ENCODE peak calls at places on chromosome 22, in four cellular contexts. One of them, this sample, is unnamed.

GRCh38 chr22:19085233-19086043 is 36.8 kb downstream of the DGCR2 start:
- DNase-seq in keratinocyte: no peak
- DNase-seq in CD8-positive, alpha-beta memory T cell: no peak
- DNase-seq in lower lobe of right lung: no peak
- DNase-seq in this sample: no peak

GRCh38 chr22:31951201-31952093 is 7.1 kb downstream of the YWHAH start:
- DNase-seq in keratinocyte: no peak
- DNase-seq in lower lobe of right lung: no peak
- DNase-seq in CD8-positive, alpha-beta memory T cell: no peak
- DNase-seq in this sample: no peak

GRCh38 chr22:45064313-45065268 is 54.8 kb upstream of the PHF21B start:
- DNase-seq in lower lobe of right lung: no peak
- DNase-seq in CD8-positive, alpha-beta memory T cell: no peak
- DNase-seq in keratinocyte: no peak
- DNase-seq in this sample: no peak

GRCh38 chr22:36922097-36922608 is 8.7 kb downstream of the CSF2RB start:
- DNase-seq in lower lobe of right lung: no peak
- DNase-seq in CD8-positive, alpha-beta memory T cell: no peak
- DNase-seq in keratinocyte: no peak
- DNase-seq in this sample: no peak

GRCh38 chr22:46714550-46714949 is 23.5 kb downstream of the CERK start:
- DNase-seq in keratinocyte: no peak
- DNase-seq in lower lobe of right lung: no peak
- DNase-seq in CD8-positive, alpha-beta memory T cell: no peak
- DNase-seq in this sample: no peak

GRCh38 chr22:33210129-33210784 is 152.1 kb upstream of the SYN3 start:
- DNase-seq in CD8-positive, alpha-beta memory T cell: no peak
- DNase-seq in keratinocyte: no peak
- DNase-seq in lower lobe of right lung: no peak
- DNase-seq in this sample: no peak

GRCh38 chr22:21564411-21564810 is 3.1 kb upstream of the UBE2L3 start:
- DNase-seq in CD8-positive, alpha-beta memory T cell: no peak
- DNase-seq in lower lobe of right lung: no peak
- DNase-seq in keratinocyte: no peak
- DNase-seq in this sample: no peak

GRCh38 chr22:18970180-18970947 is 34.3 kb upstream of the PRODH start:
- DNase-seq in lower lobe of right lung: no peak
- DNase-seq in CD8-positive, alpha-beta memory T cell: no peak
- DNase-seq in keratinocyte: no peak
- DNase-seq in this sample: no peak

GRCh38 chr22:30878516-30879365 is 89.8 kb downstream of the MORC2 start:
- DNase-seq in keratinocyte: no peak
- DNase-seq in CD8-positive, alpha-beta memory T cell: no peak
- DNase-seq in lower lobe of right lung: peak; percentile 30
- DNase-seq in this sample: no peak

GRCh38 chr22:39917776-39918493 is 17.1 kb downstream of the GRAP2 start:
- DNase-seq in lower lobe of right lung: no peak
- DNase-seq in CD8-positive, alpha-beta memory T cell: no peak
- DNase-seq in keratinocyte: no peak
- DNase-seq in this sample: no peak

GRCh38 chr22:46054878-46055158 is 77.9 kb upstream of the WNT7B start:
- DNase-seq in CD8-positive, alpha-beta memory T cell: no peak
- DNase-seq in lower lobe of right lung: peak; percentile 37
- DNase-seq in keratinocyte: no peak
- DNase-seq in this sample: no peak

GRCh38 chr22:26168934-26169311 is 339 bp upstream of the SEZ6L start:
- DNase-seq in lower lobe of right lung: no peak
- DNase-seq in CD8-positive, alpha-beta memory T cell: no peak
- DNase-seq in keratinocyte: no peak
- DNase-seq in this sample: no peak

GRCh38 chr22:48153726-48154125 is 1391.3 kb downstream of the TBC1D22A start:
- DNase-seq in CD8-positive, alpha-beta memory T cell: no peak
- DNase-seq in lower lobe of right lung: no peak
- DNase-seq in keratinocyte: no peak
- DNase-seq in this sample: no peak

GRCh38 chr22:19972251-19972650 is 30.6 kb upstream of the TXNRD2 start:
- DNase-seq in lower lobe of right lung: no peak
- DNase-seq in CD8-positive, alpha-beta memory T cell: no peak
- DNase-seq in keratinocyte: no peak
- DNase-seq in this sample: no peak

GRCh38 chr22:33648478-33648877 is 271.8 kb downstream of the LARGE1 start:
- DNase-seq in lower lobe of right lung: no peak
- DNase-seq in CD8-positive, alpha-beta memory T cell: no peak
- DNase-seq in keratinocyte: no peak
- DNase-seq in this sample: no peak

GRCh38 chr22:35842519-35842913 is 124.8 kb downstream of the APOL5 start:
- DNase-seq in lower lobe of right lung: no peak
- DNase-seq in keratinocyte: no peak
- DNase-seq in CD8-positive, alpha-beta memory T cell: no peak
- DNase-seq in this sample: no peak

GRCh38 chr22:50702261-50702671 is 29.6 kb downstream of the SHANK3 start:
- DNase-seq in CD8-positive, alpha-beta memory T cell: no peak
- DNase-seq in lower lobe of right lung: peak; percentile 30
- DNase-seq in keratinocyte: no peak
- DNase-seq in this sample: no peak

GRCh38 chr22:35542972-35543516 is 2.4 kb downstream of the RASD2 start:
- DNase-seq in lower lobe of right lung: no peak
- DNase-seq in CD8-positive, alpha-beta memory T cell: no peak
- DNase-seq in keratinocyte: no peak
- DNase-seq in this sample: no peak

GRCh38 chr22:23533328-23533762 is 46.7 kb downstream of the IGLL1 start:
- DNase-seq in CD8-positive, alpha-beta memory T cell: no peak
- DNase-seq in lower lobe of right lung: peak; percentile 44
- DNase-seq in keratinocyte: no peak
- DNase-seq in this sample: no peak

GRCh38 chr22:22882033-22882717 is 5.4 kb upstream of the IGLL5 start:
- DNase-seq in keratinocyte: no peak
- DNase-seq in CD8-positive, alpha-beta memory T cell: no peak
- DNase-seq in lower lobe of right lung: no peak
- DNase-seq in this sample: no peak

GRCh38 chr22:21672107-21672629 is 6.4 kb downstream of the PPIL2 start:
- DNase-seq in CD8-positive, alpha-beta memory T cell: no peak
- DNase-seq in lower lobe of right lung: no peak
- DNase-seq in keratinocyte: no peak
- DNase-seq in this sample: no peak

GRCh38 chr22:29172216-29172615 is 33.5 kb upstream of the EMID1 start:
- DNase-seq in keratinocyte: no peak
- DNase-seq in lower lobe of right lung: no peak
- DNase-seq in CD8-positive, alpha-beta memory T cell: no peak
- DNase-seq in this sample: no peak

GRCh38 chr22:29175312-29175835 is 30.3 kb upstream of the EMID1 start:
- DNase-seq in lower lobe of right lung: no peak
- DNase-seq in keratinocyte: no peak
- DNase-seq in CD8-positive, alpha-beta memory T cell: no peak
- DNase-seq in this sample: no peak

GRCh38 chr22:29166180-29166579 is 39.5 kb upstream of the EMID1 start:
- DNase-seq in keratinocyte: no peak
- DNase-seq in CD8-positive, alpha-beta memory T cell: no peak
- DNase-seq in lower lobe of right lung: no peak
- DNase-seq in this sample: no peak

GRCh38 chr22:29167032-29167911 is 38.4 kb upstream of the EMID1 start:
- DNase-seq in keratinocyte: no peak
- DNase-seq in CD8-positive, alpha-beta memory T cell: no peak
- DNase-seq in lower lobe of right lung: no peak
- DNase-seq in this sample: no peak

DNA sequence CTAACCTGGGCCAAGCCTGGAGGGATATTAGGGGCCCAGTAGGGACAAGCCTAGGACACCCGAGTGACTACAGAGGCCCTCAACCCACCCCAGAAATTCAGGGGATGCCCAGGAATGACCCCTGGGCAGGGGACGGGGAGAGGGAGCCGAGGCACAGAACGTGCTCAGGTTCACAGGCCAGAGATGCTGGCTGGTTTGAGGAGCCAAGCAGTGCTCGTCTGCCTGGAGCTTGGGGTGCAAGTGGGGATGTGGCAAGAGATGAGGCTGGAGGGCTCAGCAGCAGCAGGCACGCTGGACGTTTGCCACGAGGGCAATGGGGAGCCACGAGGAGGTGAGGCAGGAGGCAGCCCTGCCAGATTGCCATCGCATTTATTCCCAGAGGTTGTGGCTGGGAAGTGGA is 34.0 kb upstream of the EMID1 start:
- DNase-seq in keratinocyte: no peak
- DNase-seq in CD8-positive, alpha-beta memory T cell: no peak
- DNase-seq in lower lobe of right lung: no peak
- DNase-seq in this sample: no peak
- H3K27ac ChIP-seq in keratinocyte: no peak overlapping the region
- H3K27ac ChIP-seq in CD8-positive, alpha-beta memory T cell: no peak overlapping the region
- H3K27ac ChIP-seq in lower lobe of right lung: no peak overlapping the region
- H3K27ac ChIP-seq in this sample: no peak overlapping the region

DNA sequence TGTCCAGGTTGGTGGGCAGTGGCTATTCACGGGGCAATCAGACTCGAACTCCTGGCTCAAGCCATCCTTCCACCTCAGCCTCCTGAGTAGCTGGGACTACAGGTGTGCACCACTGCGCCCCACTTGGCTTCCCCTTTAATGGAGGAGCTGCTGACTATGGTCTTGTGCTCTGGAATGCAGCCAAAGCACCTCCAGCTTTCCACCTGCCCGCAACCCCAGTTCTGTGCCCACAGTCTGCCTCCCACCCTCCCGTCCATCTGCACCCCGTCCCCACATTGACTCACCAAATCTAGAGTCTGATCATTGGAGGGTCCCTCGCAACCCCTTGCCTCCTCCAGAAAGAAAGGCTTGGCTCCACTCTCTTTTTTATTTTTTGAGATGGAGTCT is 41.0 kb downstream of the KCNJ4 start:
- DNase-seq in keratinocyte: no peak
- DNase-seq in CD8-positive, alpha-beta memory T cell: no peak
- DNase-seq in lower lobe of right lung: peak; percentile 14
- DNase-seq in this sample: no peak
- H3K27ac ChIP-seq in keratinocyte: no peak overlapping the region
- H3K27ac ChIP-seq in CD8-positive, alpha-beta memory T cell: no peak overlapping the region
- H3K27ac ChIP-seq in lower lobe of right lung: no peak overlapping the region
- H3K27ac ChIP-seq in this sample: no peak overlapping the region

DNA sequence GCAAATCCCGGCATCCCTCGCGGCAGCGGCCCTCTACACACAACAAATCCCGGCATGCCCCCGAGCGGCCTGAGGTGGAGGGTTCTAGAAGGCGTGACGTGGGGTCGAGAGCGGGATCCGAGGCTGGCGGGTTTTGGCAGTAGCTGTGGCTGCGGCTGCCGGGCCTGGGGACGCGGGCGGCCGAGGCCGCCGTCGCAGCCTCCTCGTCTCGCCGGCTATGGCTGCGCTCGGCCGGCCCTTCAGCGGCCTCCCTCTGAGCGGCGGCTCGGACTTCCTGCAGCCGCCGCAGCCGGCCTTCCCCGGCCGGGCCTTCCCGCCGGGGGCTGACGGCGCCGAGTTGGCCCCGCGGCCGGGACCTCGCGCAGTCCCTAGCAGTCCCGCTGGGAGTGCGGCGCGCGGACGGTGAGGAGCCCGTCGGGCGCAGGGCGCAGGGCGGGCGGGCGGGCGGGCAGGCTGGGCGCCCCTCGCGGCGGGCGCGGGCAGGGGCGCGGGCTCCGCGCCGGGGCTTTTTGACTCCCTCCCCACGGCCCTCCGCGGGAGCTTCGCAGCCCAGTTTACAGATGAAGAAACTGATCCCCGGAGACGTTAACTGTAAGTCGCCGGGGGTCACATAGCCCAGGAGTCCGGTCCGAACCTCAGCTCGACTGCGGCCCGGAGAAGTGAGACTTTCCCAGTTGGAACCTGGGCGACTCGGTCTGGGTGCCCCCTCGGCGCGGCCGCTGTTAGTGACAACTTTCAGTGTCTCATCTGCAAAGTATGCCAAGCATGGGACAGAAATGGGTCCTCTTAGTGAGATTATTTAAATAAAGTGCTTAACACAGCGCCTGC is at the start of gene CCDC117:
- DNase-seq in CD8-positive, alpha-beta memory T cell: peak; percentile 89
- DNase-seq in keratinocyte: no peak
- DNase-seq in lower lobe of right lung: peak; percentile 97
- DNase-seq in this sample: peak; percentile 78
- H3K27ac ChIP-seq in CD8-positive, alpha-beta memory T cell: peak within 1 kb of the TSS; percentile 94
- H3K27ac ChIP-seq in keratinocyte: peak within 1 kb of the TSS; percentile 67
- H3K27ac ChIP-seq in lower lobe of right lung: peak within 1 kb of the TSS; percentile 97
- H3K27ac ChIP-seq in this sample: peak within 1 kb of the TSS; percentile 78

GRCh38 chr22:42717197-42717967 is 3.3 kb downstream of the A4GALT start:
- DNase-seq in lower lobe of right lung: no peak
- DNase-seq in CD8-positive, alpha-beta memory T cell: no peak
- DNase-seq in keratinocyte: peak; percentile 45
- DNase-seq in this sample: no peak

GRCh38 chr22:42719133-42719532 is 1.5 kb downstream of the A4GALT start:
- DNase-seq in CD8-positive, alpha-beta memory T cell: no peak
- DNase-seq in lower lobe of right lung: no peak
- DNase-seq in keratinocyte: no peak
- DNase-seq in this sample: no peak

GRCh38 chr22:42719656-42720262 is 911 bp downstream of the A4GALT start:
- DNase-seq in keratinocyte: no peak
- DNase-seq in lower lobe of right lung: no peak
- DNase-seq in CD8-positive, alpha-beta memory T cell: no peak
- DNase-seq in this sample: no peak

GRCh38 chr22:42721045-42721434 is 370 bp upstream of the A4GALT start:
- DNase-seq in keratinocyte: no peak
- DNase-seq in CD8-positive, alpha-beta memory T cell: no peak
- DNase-seq in lower lobe of right lung: no peak
- DNase-seq in this sample: no peak

DNA sequence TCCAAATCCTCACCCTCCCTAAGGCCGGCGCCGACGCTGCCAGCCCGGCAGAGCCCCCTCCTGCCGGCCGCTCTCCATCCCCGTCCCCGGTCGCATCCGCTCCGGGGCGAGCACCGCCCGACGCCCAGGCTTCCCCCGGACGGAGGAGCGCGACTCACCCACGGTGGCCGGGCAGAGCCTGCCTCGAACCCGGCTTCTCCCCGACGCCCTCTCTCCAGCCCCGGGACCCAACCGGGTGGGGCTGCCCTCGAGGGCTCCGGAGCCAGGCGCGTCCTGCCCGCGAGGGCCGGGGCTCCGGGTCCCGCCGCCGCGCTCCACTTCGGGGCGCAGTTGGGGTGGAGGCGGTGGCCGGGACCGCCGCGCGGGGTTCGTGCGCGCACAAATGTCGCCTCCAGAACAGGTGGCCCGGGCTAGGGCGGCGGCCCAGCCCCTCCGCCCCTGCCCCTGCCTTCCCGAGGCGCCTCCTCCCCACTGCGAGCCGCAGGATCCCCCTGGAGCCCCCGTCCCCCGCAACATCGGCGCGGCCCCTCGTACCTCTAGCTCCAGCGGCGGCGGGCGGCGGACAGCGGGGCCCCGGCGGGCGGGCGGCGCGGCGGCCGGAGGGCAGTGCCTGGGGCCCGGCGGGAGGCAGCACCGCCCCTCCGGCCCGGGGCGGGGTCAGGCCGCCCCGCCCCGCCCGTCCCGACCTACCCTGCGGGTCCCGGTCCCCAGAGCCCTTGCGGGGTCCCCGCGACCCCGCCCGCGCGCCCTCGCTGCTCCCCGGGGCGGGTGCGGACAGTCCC is at the start of gene A4GALT:
- DNase-seq in lower lobe of right lung: no peak
- DNase-seq in keratinocyte: no peak
- DNase-seq in CD8-positive, alpha-beta memory T cell: no peak
- DNase-seq in this sample: no peak
- H3K27ac ChIP-seq in lower lobe of right lung: peak within 1 kb of the TSS; percentile 84
- H3K27ac ChIP-seq in keratinocyte: no peak within 1 kb of the TSS
- H3K27ac ChIP-seq in CD8-positive, alpha-beta memory T cell: no peak within 1 kb of the TSS
- H3K27ac ChIP-seq in this sample: peak within 1 kb of the TSS; percentile 20